ENCODE peak calls at places on chromosome 16, in ten cellular contexts. One of them, this sample, is unnamed.

GRCh38 chr16:81136331-81137011 is 40.3 kb upstream of the GCSH start:
- DNase-seq in activated naive CD8-positive, alpha-beta T cell treated with anti-CD3 and anti-CD28 coated beads, Interleukin-2, amount 50 U/mL, for 16 hours: no peak
- DNase-seq in HFF-Myc: no peak
- DNase-seq in NCI-H226: no peak
- DNase-seq in non-pigmented ciliary epithelial cell: no peak
- DNase-seq in SW480: no peak
- DNase-seq in IMR-90: no peak
- DNase-seq in NCI-H2081: no peak
- DNase-seq in GM06990: no peak
- DNase-seq in stimulated activated CD8-positive, alpha-beta memory T cell treated with anti-CD3 and anti-CD28 coated beads, Interleukin-7, amount 100 ng/mL, for 1 hour: no peak
- DNase-seq in this sample: no peak

GRCh38 chr16:3520861-3521260 is 20.1 kb downstream of the CLUAP1 start:
- DNase-seq in HFF-Myc: no peak
- DNase-seq in NCI-H2081: no peak
- DNase-seq in activated naive CD8-positive, alpha-beta T cell treated with anti-CD3 and anti-CD28 coated beads, Interleukin-2, amount 50 U/mL, for 16 hours: no peak
- DNase-seq in non-pigmented ciliary epithelial cell: no peak
- DNase-seq in SW480: no peak
- DNase-seq in GM06990: no peak
- DNase-seq in NCI-H226: no peak
- DNase-seq in stimulated activated CD8-positive, alpha-beta memory T cell treated with anti-CD3 and anti-CD28 coated beads, Interleukin-7, amount 100 ng/mL, for 1 hour: no peak
- DNase-seq in IMR-90: no peak
- DNase-seq in this sample: no peak

GRCh38 chr16:55499951-55500350 is 8.9 kb upstream of the LPCAT2 start:
- DNase-seq in non-pigmented ciliary epithelial cell: peak
- DNase-seq in GM06990: no peak
- DNase-seq in HFF-Myc: peak
- DNase-seq in activated naive CD8-positive, alpha-beta T cell treated with anti-CD3 and anti-CD28 coated beads, Interleukin-2, amount 50 U/mL, for 16 hours: no peak
- DNase-seq in IMR-90: peak
- DNase-seq in stimulated activated CD8-positive, alpha-beta memory T cell treated with anti-CD3 and anti-CD28 coated beads, Interleukin-7, amount 100 ng/mL, for 1 hour: no peak
- DNase-seq in SW480: peak
- DNase-seq in NCI-H226: peak
- DNase-seq in NCI-H2081: no peak
- DNase-seq in this sample: peak

GRCh38 chr16:67718668-67719047 is 458 bp downstream of the GFOD2 start:
- DNase-seq in non-pigmented ciliary epithelial cell: no peak
- DNase-seq in HFF-Myc: no peak
- DNase-seq in stimulated activated CD8-positive, alpha-beta memory T cell treated with anti-CD3 and anti-CD28 coated beads, Interleukin-7, amount 100 ng/mL, for 1 hour: peak
- DNase-seq in NCI-H226: no peak
- DNase-seq in GM06990: no peak
- DNase-seq in activated naive CD8-positive, alpha-beta T cell treated with anti-CD3 and anti-CD28 coated beads, Interleukin-2, amount 50 U/mL, for 16 hours: no peak
- DNase-seq in SW480: no peak
- DNase-seq in IMR-90: no peak
- DNase-seq in NCI-H2081: no peak
- DNase-seq in this sample: peak

GRCh38 chr16:11630230-11631056 is 37.8 kb upstream of the SNN start:
- DNase-seq in stimulated activated CD8-positive, alpha-beta memory T cell treated with anti-CD3 and anti-CD28 coated beads, Interleukin-7, amount 100 ng/mL, for 1 hour: no peak
- DNase-seq in non-pigmented ciliary epithelial cell: no peak
- DNase-seq in NCI-H226: no peak
- DNase-seq in NCI-H2081: no peak
- DNase-seq in SW480: peak
- DNase-seq in HFF-Myc: no peak
- DNase-seq in IMR-90: no peak
- DNase-seq in activated naive CD8-positive, alpha-beta T cell treated with anti-CD3 and anti-CD28 coated beads, Interleukin-2, amount 50 U/mL, for 16 hours: no peak
- DNase-seq in GM06990: no peak
- DNase-seq in this sample: no peak

GRCh38 chr16:83734136-83734535 is 73.6 kb upstream of the HSBP1 start:
- DNase-seq in GM06990: no peak
- DNase-seq in activated naive CD8-positive, alpha-beta T cell treated with anti-CD3 and anti-CD28 coated beads, Interleukin-2, amount 50 U/mL, for 16 hours: no peak
- DNase-seq in NCI-H226: no peak
- DNase-seq in HFF-Myc: no peak
- DNase-seq in stimulated activated CD8-positive, alpha-beta memory T cell treated with anti-CD3 and anti-CD28 coated beads, Interleukin-7, amount 100 ng/mL, for 1 hour: no peak
- DNase-seq in non-pigmented ciliary epithelial cell: no peak
- DNase-seq in IMR-90: no peak
- DNase-seq in NCI-H2081: no peak
- DNase-seq in SW480: no peak
- DNase-seq in this sample: no peak

GRCh38 chr16:75591001-75591852 is 25.0 kb downstream of the GABARAPL2 start:
- DNase-seq in IMR-90: peak
- DNase-seq in SW480: no peak
- DNase-seq in NCI-H2081: peak
- DNase-seq in NCI-H226: peak
- DNase-seq in stimulated activated CD8-positive, alpha-beta memory T cell treated with anti-CD3 and anti-CD28 coated beads, Interleukin-7, amount 100 ng/mL, for 1 hour: no peak
- DNase-seq in activated naive CD8-positive, alpha-beta T cell treated with anti-CD3 and anti-CD28 coated beads, Interleukin-2, amount 50 U/mL, for 16 hours: no peak
- DNase-seq in HFF-Myc: peak
- DNase-seq in non-pigmented ciliary epithelial cell: peak
- DNase-seq in GM06990: no peak
- DNase-seq in this sample: no peak

GRCh38 chr16:31185339-31185738 is 5.4 kb downstream of the FUS start:
- DNase-seq in activated naive CD8-positive, alpha-beta T cell treated with anti-CD3 and anti-CD28 coated beads, Interleukin-2, amount 50 U/mL, for 16 hours: no peak
- DNase-seq in stimulated activated CD8-positive, alpha-beta memory T cell treated with anti-CD3 and anti-CD28 coated beads, Interleukin-7, amount 100 ng/mL, for 1 hour: no peak
- DNase-seq in SW480: no peak
- DNase-seq in non-pigmented ciliary epithelial cell: no peak
- DNase-seq in NCI-H226: no peak
- DNase-seq in HFF-Myc: no peak
- DNase-seq in NCI-H2081: no peak
- DNase-seq in IMR-90: no peak
- DNase-seq in GM06990: no peak
- DNase-seq in this sample: no peak

GRCh38 chr16:47278571-47278970 is 134.8 kb upstream of the NETO2 start:
- DNase-seq in IMR-90: no peak
- DNase-seq in non-pigmented ciliary epithelial cell: peak
- DNase-seq in NCI-H226: no peak
- DNase-seq in stimulated activated CD8-positive, alpha-beta memory T cell treated with anti-CD3 and anti-CD28 coated beads, Interleukin-7, amount 100 ng/mL, for 1 hour: no peak
- DNase-seq in GM06990: no peak
- DNase-seq in SW480: no peak
- DNase-seq in activated naive CD8-positive, alpha-beta T cell treated with anti-CD3 and anti-CD28 coated beads, Interleukin-2, amount 50 U/mL, for 16 hours: no peak
- DNase-seq in HFF-Myc: no peak
- DNase-seq in NCI-H2081: no peak
- DNase-seq in this sample: peak

GRCh38 chr16:85211247-85211910 is 99.1 kb upstream of the CIBAR2 start:
- DNase-seq in GM06990: no peak
- DNase-seq in NCI-H2081: no peak
- DNase-seq in SW480: peak
- DNase-seq in stimulated activated CD8-positive, alpha-beta memory T cell treated with anti-CD3 and anti-CD28 coated beads, Interleukin-7, amount 100 ng/mL, for 1 hour: no peak
- DNase-seq in activated naive CD8-positive, alpha-beta T cell treated with anti-CD3 and anti-CD28 coated beads, Interleukin-2, amount 50 U/mL, for 16 hours: no peak
- DNase-seq in HFF-Myc: no peak
- DNase-seq in IMR-90: no peak
- DNase-seq in NCI-H226: no peak
- DNase-seq in non-pigmented ciliary epithelial cell: no peak
- DNase-seq in this sample: no peak

GRCh38 chr16:8481810-8482209 is 108.5 kb downstream of the TMEM114 start:
- DNase-seq in activated naive CD8-positive, alpha-beta T cell treated with anti-CD3 and anti-CD28 coated beads, Interleukin-2, amount 50 U/mL, for 16 hours: no peak
- DNase-seq in HFF-Myc: no peak
- DNase-seq in stimulated activated CD8-positive, alpha-beta memory T cell treated with anti-CD3 and anti-CD28 coated beads, Interleukin-7, amount 100 ng/mL, for 1 hour: no peak
- DNase-seq in GM06990: no peak
- DNase-seq in NCI-H226: no peak
- DNase-seq in IMR-90: no peak
- DNase-seq in SW480: no peak
- DNase-seq in NCI-H2081: no peak
- DNase-seq in non-pigmented ciliary epithelial cell: no peak
- DNase-seq in this sample: no peak

GRCh38 chr16:15950167-15950854 is 895 bp downstream of the ABCC1 start:
- DNase-seq in IMR-90: peak
- DNase-seq in activated naive CD8-positive, alpha-beta T cell treated with anti-CD3 and anti-CD28 coated beads, Interleukin-2, amount 50 U/mL, for 16 hours: peak
- DNase-seq in NCI-H2081: no peak
- DNase-seq in NCI-H226: no peak
- DNase-seq in non-pigmented ciliary epithelial cell: no peak
- DNase-seq in HFF-Myc: no peak
- DNase-seq in GM06990: peak
- DNase-seq in stimulated activated CD8-positive, alpha-beta memory T cell treated with anti-CD3 and anti-CD28 coated beads, Interleukin-7, amount 100 ng/mL, for 1 hour: no peak
- DNase-seq in SW480: peak
- DNase-seq in this sample: peak

GRCh38 chr16:68074850-68075249 is 10.3 kb upstream of the NFATC3 start:
- DNase-seq in activated naive CD8-positive, alpha-beta T cell treated with anti-CD3 and anti-CD28 coated beads, Interleukin-2, amount 50 U/mL, for 16 hours: no peak
- DNase-seq in HFF-Myc: no peak
- DNase-seq in SW480: no peak
- DNase-seq in NCI-H226: no peak
- DNase-seq in non-pigmented ciliary epithelial cell: no peak
- DNase-seq in NCI-H2081: no peak
- DNase-seq in IMR-90: no peak
- DNase-seq in GM06990: peak
- DNase-seq in stimulated activated CD8-positive, alpha-beta memory T cell treated with anti-CD3 and anti-CD28 coated beads, Interleukin-7, amount 100 ng/mL, for 1 hour: peak
- DNase-seq in this sample: no peak

GRCh38 chr16:4859900-4860255 is 12.6 kb downstream of the UBN1 start:
- DNase-seq in GM06990: no peak
- DNase-seq in HFF-Myc: no peak
- DNase-seq in IMR-90: peak
- DNase-seq in NCI-H2081: no peak
- DNase-seq in activated naive CD8-positive, alpha-beta T cell treated with anti-CD3 and anti-CD28 coated beads, Interleukin-2, amount 50 U/mL, for 16 hours: no peak
- DNase-seq in stimulated activated CD8-positive, alpha-beta memory T cell treated with anti-CD3 and anti-CD28 coated beads, Interleukin-7, amount 100 ng/mL, for 1 hour: no peak
- DNase-seq in non-pigmented ciliary epithelial cell: no peak
- DNase-seq in NCI-H226: peak
- DNase-seq in SW480: peak
- DNase-seq in this sample: no peak

GRCh38 chr16:8505327-8505991 is 84.9 kb downstream of the TMEM114 start:
- DNase-seq in IMR-90: no peak
- DNase-seq in NCI-H2081: no peak
- DNase-seq in stimulated activated CD8-positive, alpha-beta memory T cell treated with anti-CD3 and anti-CD28 coated beads, Interleukin-7, amount 100 ng/mL, for 1 hour: no peak
- DNase-seq in HFF-Myc: no peak
- DNase-seq in GM06990: no peak
- DNase-seq in NCI-H226: no peak
- DNase-seq in non-pigmented ciliary epithelial cell: no peak
- DNase-seq in SW480: peak
- DNase-seq in activated naive CD8-positive, alpha-beta T cell treated with anti-CD3 and anti-CD28 coated beads, Interleukin-2, amount 50 U/mL, for 16 hours: no peak
- DNase-seq in this sample: no peak

GRCh38 chr16:46894011-46894672 is 10.0 kb downstream of the GPT2 start:
- DNase-seq in activated naive CD8-positive, alpha-beta T cell treated with anti-CD3 and anti-CD28 coated beads, Interleukin-2, amount 50 U/mL, for 16 hours: no peak
- DNase-seq in stimulated activated CD8-positive, alpha-beta memory T cell treated with anti-CD3 and anti-CD28 coated beads, Interleukin-7, amount 100 ng/mL, for 1 hour: no peak
- DNase-seq in SW480: no peak
- DNase-seq in HFF-Myc: no peak
- DNase-seq in NCI-H226: no peak
- DNase-seq in IMR-90: peak
- DNase-seq in non-pigmented ciliary epithelial cell: no peak
- DNase-seq in GM06990: no peak
- DNase-seq in NCI-H2081: no peak
- DNase-seq in this sample: no peak

GRCh38 chr16:51150894-51151320 is at the start of gene SALL1:
- DNase-seq in SW480: no peak
- DNase-seq in stimulated activated CD8-positive, alpha-beta memory T cell treated with anti-CD3 and anti-CD28 coated beads, Interleukin-7, amount 100 ng/mL, for 1 hour: no peak
- DNase-seq in NCI-H2081: no peak
- DNase-seq in HFF-Myc: no peak
- DNase-seq in activated naive CD8-positive, alpha-beta T cell treated with anti-CD3 and anti-CD28 coated beads, Interleukin-2, amount 50 U/mL, for 16 hours: no peak
- DNase-seq in IMR-90: no peak
- DNase-seq in NCI-H226: no peak
- DNase-seq in non-pigmented ciliary epithelial cell: no peak
- DNase-seq in GM06990: no peak
- DNase-seq in this sample: no peak

GRCh38 chr16:10895053-10895946 is 18.3 kb downstream of the CIITA start:
- DNase-seq in non-pigmented ciliary epithelial cell: no peak
- DNase-seq in NCI-H226: no peak
- DNase-seq in GM06990: no peak
- DNase-seq in activated naive CD8-positive, alpha-beta T cell treated with anti-CD3 and anti-CD28 coated beads, Interleukin-2, amount 50 U/mL, for 16 hours: no peak
- DNase-seq in stimulated activated CD8-positive, alpha-beta memory T cell treated with anti-CD3 and anti-CD28 coated beads, Interleukin-7, amount 100 ng/mL, for 1 hour: no peak
- DNase-seq in HFF-Myc: no peak
- DNase-seq in SW480: no peak
- DNase-seq in NCI-H2081: no peak
- DNase-seq in IMR-90: peak
- DNase-seq in this sample: peak

GRCh38 chr16:70553645-70554044 is 30.0 kb downstream of the SF3B3 start:
- DNase-seq in GM06990: no peak
- DNase-seq in HFF-Myc: no peak
- DNase-seq in IMR-90: peak
- DNase-seq in activated naive CD8-positive, alpha-beta T cell treated with anti-CD3 and anti-CD28 coated beads, Interleukin-2, amount 50 U/mL, for 16 hours: no peak
- DNase-seq in NCI-H2081: no peak
- DNase-seq in stimulated activated CD8-positive, alpha-beta memory T cell treated with anti-CD3 and anti-CD28 coated beads, Interleukin-7, amount 100 ng/mL, for 1 hour: no peak
- DNase-seq in SW480: no peak
- DNase-seq in NCI-H226: no peak
- DNase-seq in non-pigmented ciliary epithelial cell: peak
- DNase-seq in this sample: no peak

GRCh38 chr16:2874032-2874431 is 9.0 kb upstream of the FLYWCH2 start:
- DNase-seq in SW480: no peak
- DNase-seq in GM06990: no peak
- DNase-seq in NCI-H226: no peak
- DNase-seq in stimulated activated CD8-positive, alpha-beta memory T cell treated with anti-CD3 and anti-CD28 coated beads, Interleukin-7, amount 100 ng/mL, for 1 hour: no peak
- DNase-seq in activated naive CD8-positive, alpha-beta T cell treated with anti-CD3 and anti-CD28 coated beads, Interleukin-2, amount 50 U/mL, for 16 hours: no peak
- DNase-seq in HFF-Myc: no peak
- DNase-seq in NCI-H2081: no peak
- DNase-seq in IMR-90: no peak
- DNase-seq in non-pigmented ciliary epithelial cell: no peak
- DNase-seq in this sample: no peak

GRCh38 chr16:483351-484075 is 44.0 kb upstream of the CAPN15 start:
- DNase-seq in HFF-Myc: no peak
- DNase-seq in GM06990: no peak
- DNase-seq in NCI-H2081: no peak
- DNase-seq in NCI-H226: peak
- DNase-seq in non-pigmented ciliary epithelial cell: no peak
- DNase-seq in IMR-90: peak
- DNase-seq in SW480: no peak
- DNase-seq in stimulated activated CD8-positive, alpha-beta memory T cell treated with anti-CD3 and anti-CD28 coated beads, Interleukin-7, amount 100 ng/mL, for 1 hour: no peak
- DNase-seq in activated naive CD8-positive, alpha-beta T cell treated with anti-CD3 and anti-CD28 coated beads, Interleukin-2, amount 50 U/mL, for 16 hours: no peak
- DNase-seq in this sample: no peak

This sample was measured in trophoblast cell.